ENCODE peak calls at places on chromosomes 4 and X, in eight cellular contexts. D is HCT116; O is lower lobe of right lung; Y is adipocyte; R is CD4-positive, alpha-beta memory T cell; S is aorta; N is esophagus muscularis mucosa; Z is naive thymus-derived CD4-positive, alpha-beta T cell. W is an unnamed sample. For H3K4me1 and H3K36me3, the result is how much of the 10 kb centered on the place peaks cover.

GRCh38 chr4:105541420-105541819 is 11.0 kb upstream of the ARHGEF38 start:
- DNase-seq in D (no peak), R (no peak), N (no peak), S (no peak), Z (no peak), O (no peak), Y (no peak), W (no peak)

GRCh38 chrX:154519389-154519788 is 3.4 kb upstream of the FAM3A start:
- DNase-seq in O (no peak), Y (no peak), S (no peak), D (no peak), Z (no peak), N (no peak), R (no peak), W (no peak)

GRCh38 chrX:12972239-12972638 is 2.7 kb upstream of the TMSB4X start:
- DNase-seq in N (no peak), D (no peak), S (no peak), Z (no peak), O (no peak), Y (no peak), R (no peak), W (no peak)

GRCh38 chrX:129495941-129496340 is 27.3 kb downstream of the SMARCA1 start:
- DNase-seq in Y (peak), O (no peak), D (no peak), R (no peak), Z (no peak), S (no peak), N (no peak), W (no peak)

GRCh38 chrX:470686-471085 is 84.0 kb upstream of the PPP2R3B start:
- DNase-seq in R (no peak), Y (no peak), N (no peak), S (no peak), D (no peak), Z (no peak), O (no peak), W (no peak)

GRCh38 chr4:107034982-107035710 is 967 bp downstream of the DKK2 start:
- DNase-seq in Z (no peak), Y (peak), O (peak), S (peak), N (no peak), R (no peak), D (no peak), W (no peak)

GRCh38 chr4:65510976-65511375 is 159.3 kb downstream of the EPHA5 start:
- DNase-seq in O (no peak), R (no peak), Y (peak), D (no peak), Z (no peak), N (no peak), S (no peak), W (no peak)

GRCh38 chrX:9312922-9313867 is 151.7 kb upstream of the TBL1X start:
- DNase-seq in R (peak), S (peak), N (no peak), Z (peak), Y (no peak), O (peak), D (peak), W (peak)

GRCh38 chr4:165101641-165102040 is 11.0 kb downstream of the TMEM192 start:
- DNase-seq in O (no peak), S (no peak), R (no peak), Z (no peak), Y (no peak), N (peak), D (no peak), W (no peak)

GRCh38 chr4:120991885-120992284 is 69.4 kb upstream of the PRDM5 start:
- DNase-seq in Y (no peak), S (no peak), R (no peak), D (no peak), Z (no peak), O (no peak), N (no peak), W (no peak)

GRCh38 chr4:26223160-26223559 is 97.7 kb upstream of the RBPJ start:
- DNase-seq in R (no peak), Z (no peak), O (no peak), S (no peak), D (no peak), Y (no peak), N (no peak), W (no peak)

GRCh38 chr4:146059865-146060264 is 115.7 kb upstream of the LSM6 start:
- DNase-seq in O (no peak), R (no peak), N (no peak), Y (no peak), D (no peak), Z (no peak), S (peak), W (no peak)

GRCh38 chr4:70778888-70779422 is 57.2 kb downstream of the RUFY3 start:
- DNase-seq in O (no peak), R (no peak), Y (no peak), Z (no peak), S (no peak), N (no peak), D (no peak), W (no peak)

GRCh38 chrX:9466115-9466495 is 1.2 kb downstream of the TBL1X start:
- DNase-seq in R (peak), S (peak), Z (peak), N (no peak), D (no peak), O (peak), Y (peak), W (no peak)

GRCh38 chr4:76687730-76688441 is 210.1 kb downstream of the SOWAHB start:
- DNase-seq in Y (no peak), D (no peak), N (no peak), R (no peak), O (no peak), S (no peak), Z (no peak), W (no peak)

GRCh38 chr4:173940146-173940545 is 343.3 kb downstream of the FBXO8 start:
- DNase-seq in Z (no peak), O (no peak), Y (no peak), N (no peak), R (no peak), D (no peak), S (no peak), W (no peak)

GRCh38 chrX:153334654-153335295 is 822 bp downstream of the ZNF275 start:
- DNase-seq in S (no peak), Z (peak), N (no peak), O (no peak), R (no peak), D (no peak), Y (peak), W (peak)

GRCh38 chr4:111933703-111934102 is 211.6 kb upstream of the FAM241A start:
- DNase-seq in S (no peak), R (no peak), D (no peak), Z (no peak), O (no peak), Y (no peak), N (no peak), W (no peak)

GRCh38 chr4:8419222-8420041 is 21.1 kb downstream of the ACOX3 start:
- DNase-seq in Y (peak), D (no peak), R (no peak), N (no peak), O (no peak), Z (no peak), S (no peak), W (no peak)

GRCh38 chrX:100477468-100477867 is 67.4 kb upstream of the PCDH19 start:
- DNase-seq in D (no peak), Y (no peak), R (no peak), N (no peak), S (no peak), O (no peak), Z (no peak), W (no peak)

GRCh38 chrX:126272795-126273497 is 106.9 kb upstream of the DCAF12L2 start:
- DNase-seq in O (no peak), R (no peak), S (peak), N (no peak), Y (no peak), Z (no peak), D (no peak), W (no peak)

GRCh38 chr4:165970703-165971420 is 97.8 kb downstream of the TLL1 start:
- DNase-seq in S (no peak), Y (no peak), N (no peak), Z (no peak), R (no peak), O (no peak), D (no peak), W (no peak)

GRCh38 chr4:925771-926500 is 6.2 kb downstream of the GAK start:
- DNase-seq in O (no peak), N (no peak), S (peak), D (no peak), Y (no peak), Z (no peak), R (no peak), W (no peak)

GRCh38 chrX:82945332-82945731 is 562.8 kb upstream of the POU3F4 start:
- DNase-seq in N (no peak), D (no peak), O (no peak), Y (no peak), Z (no peak), R (no peak), S (no peak), W (no peak)

GRCh38 chr4:66927937-66928336 is 617.4 kb downstream of the CENPC start:
- DNase-seq in Y (no peak), D (no peak), N (no peak), S (no peak), R (no peak), O (no peak), Z (no peak), W (no peak)

GRCh38 chr4:152038238-152038637 is 277.4 kb upstream of the GATB start:
- DNase-seq in Y (no peak), O (no peak), R (no peak), S (no peak), Z (no peak), N (peak), D (no peak), W (no peak)

GRCh38 chr4:98446499-98447375 is 185.6 kb downstream of the RAP1GDS1 start:
- DNase-seq in N (peak), O (peak), Z (no peak), D (no peak), Y (peak), R (peak), S (no peak), W (peak)

GRCh38 chr4:123556526-123556925 is 159.9 kb downstream of the SPRY1 start:
- DNase-seq in Z (no peak), Y (no peak), R (no peak), D (no peak), N (no peak), S (no peak), O (no peak), W (no peak)
- H3K4me1 ChIP-seq in Z (under half), Y (under half), R (under half), D (under half), N (under half), S (under half), O (under half), W (under half)

DNA sequence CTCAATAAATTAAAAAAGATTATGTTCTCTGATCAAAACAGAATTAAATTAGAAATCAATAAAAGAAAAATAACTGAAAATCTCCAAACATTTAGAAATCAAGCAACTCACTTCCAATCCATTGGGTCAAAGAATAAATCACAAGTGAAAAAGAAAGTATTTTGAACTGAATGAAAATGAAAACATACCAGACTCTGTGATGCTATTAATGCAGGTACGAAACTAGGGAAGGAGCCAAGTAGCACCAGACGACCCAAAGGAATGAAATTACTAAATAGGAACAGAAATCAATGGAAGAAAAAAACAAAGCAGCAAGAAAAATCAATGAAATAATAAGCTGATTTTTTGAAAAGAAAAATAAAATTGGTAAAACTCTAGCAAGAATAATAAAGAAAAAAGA is 15.4 kb downstream of the CCDC110 start:
- DNase-seq in D (no peak), R (no peak), S (no peak), O (no peak), Y (no peak), Z (no peak), N (no peak), W (no peak)
- H3K4me3 ChIP-seq in D (no peak), R (no peak), S (no peak), O (no peak), Y (no peak), Z (no peak), N (no peak), W (no peak)

DNA sequence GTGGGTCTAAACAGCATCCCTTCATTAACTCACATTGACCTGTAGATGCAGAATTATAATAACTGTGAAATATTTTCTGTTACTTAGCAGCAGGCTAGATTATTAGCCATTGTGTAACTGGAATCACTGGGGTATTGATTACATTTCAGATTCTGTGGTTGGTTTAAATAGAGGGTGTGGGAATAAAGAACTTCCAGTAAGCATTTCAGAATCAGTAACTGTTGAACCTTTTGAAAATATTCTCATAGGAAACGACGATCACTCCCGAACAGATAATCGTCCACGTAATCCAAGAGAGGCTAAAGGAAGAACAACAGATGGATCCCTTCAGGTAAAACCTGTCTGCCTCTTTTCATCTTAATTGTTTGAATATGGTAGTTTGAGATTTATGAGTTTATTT is 33.6 kb downstream of the FMR1 start:
- DNase-seq in R (no peak), Z (no peak), Y (no peak), S (no peak), O (no peak), D (no peak), N (no peak), W (no peak)
- H3K36me3 ChIP-seq in R (under half), Z (under half), Y (half or more), S (under half), O (half or more), D (under half), N (half or more), W (under half)

DNA sequence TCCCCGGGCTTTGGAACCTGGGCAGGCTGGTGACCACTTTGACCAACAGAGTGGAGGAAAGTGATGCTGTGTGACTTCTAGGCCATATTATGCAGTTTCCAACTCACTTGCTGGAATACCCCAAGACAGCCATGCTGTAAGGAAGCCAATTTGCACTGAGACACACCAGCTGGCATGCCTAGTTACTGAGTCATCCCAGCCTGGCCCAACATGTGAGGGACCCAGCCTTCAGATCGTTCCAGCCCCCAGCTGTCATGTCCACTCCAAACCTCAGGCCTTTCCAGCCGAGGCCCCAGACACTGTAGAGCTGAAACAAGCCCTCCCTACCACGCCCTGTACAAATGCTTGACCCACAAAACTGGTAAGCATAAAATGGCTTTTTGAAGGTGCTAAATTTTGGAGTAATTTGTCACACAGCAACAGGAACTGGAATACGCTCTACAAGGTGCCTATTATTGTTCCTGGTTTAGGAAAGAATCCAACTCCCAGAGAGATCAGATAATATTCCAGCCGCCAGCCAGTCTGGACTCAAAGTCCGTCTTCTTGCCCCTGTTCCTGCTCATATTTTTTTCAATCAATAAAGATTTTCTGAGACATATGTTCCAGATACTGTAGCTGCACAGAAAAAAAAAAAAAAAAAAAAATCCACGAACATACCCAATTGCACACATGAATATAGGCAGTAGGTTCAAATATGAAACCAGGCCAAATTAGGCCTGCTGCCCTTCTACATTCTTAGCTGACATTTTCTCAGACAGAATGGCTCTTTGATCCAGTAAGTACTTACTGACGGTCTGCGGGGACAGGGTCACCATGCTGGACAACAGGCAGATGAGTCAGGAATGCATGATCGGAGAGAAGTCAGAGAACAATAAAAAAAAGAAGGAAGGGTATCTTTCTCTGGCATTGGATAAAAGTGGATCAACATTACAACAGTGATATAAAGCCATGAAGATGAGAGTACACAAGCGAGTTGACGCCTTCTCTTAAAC is 35.1 kb downstream of the SH3KBP1 start:
- DNase-seq in Z (no peak), R (no peak), O (no peak), Y (no peak), N (no peak), S (no peak), D (no peak), W (no peak)
- H3K4me1 ChIP-seq in Z (under half), R (under half), O (under half), Y (under half), N (under half), S (under half), D (under half), W (under half)

DNA sequence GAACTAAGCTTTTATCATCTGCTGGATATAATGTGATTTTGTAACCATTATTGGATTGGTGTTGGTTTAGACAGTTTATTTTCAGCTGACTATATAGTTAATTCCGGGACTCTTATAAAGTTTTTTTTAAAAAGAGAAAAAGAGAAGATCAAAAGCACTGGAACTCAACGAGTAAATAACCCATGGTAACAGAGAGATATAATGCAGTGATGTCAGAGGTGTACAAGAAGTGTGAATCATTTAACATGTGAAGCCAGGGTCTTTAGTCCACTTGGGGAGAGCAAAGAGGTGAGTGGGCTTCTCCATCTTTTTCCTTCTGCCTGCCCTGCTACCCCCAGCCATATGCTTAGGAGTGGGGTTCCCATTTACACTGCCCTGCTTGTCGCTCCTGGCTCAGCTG is 3.2 kb downstream of the TMEM165 start:
- DNase-seq in O (no peak), S (no peak), N (no peak), Y (peak), D (no peak), R (no peak), Z (no peak), W (no peak)
- H3K4me3 ChIP-seq in O (peak), S (peak), N (peak), Y (peak), D (no peak), R (no peak), Z (no peak), W (no peak)

DNA sequence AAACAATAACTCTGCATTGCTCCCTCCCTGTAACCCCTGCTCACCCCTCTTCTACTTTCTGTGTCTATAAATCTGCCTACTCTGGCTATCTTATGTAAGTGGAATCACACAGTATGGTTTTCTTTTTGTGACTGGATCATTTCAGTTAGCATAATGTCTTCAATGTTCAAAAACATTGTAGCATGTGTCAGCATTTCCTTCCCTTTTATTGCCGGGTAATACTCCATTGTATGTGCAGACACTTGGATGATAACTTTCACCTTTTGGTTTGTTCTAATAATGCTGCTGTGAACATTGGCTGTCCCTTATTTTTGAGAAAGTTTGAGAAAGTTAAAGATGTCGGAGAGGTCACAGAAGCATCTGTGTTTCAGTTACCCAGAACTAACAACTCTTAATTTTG is 60.6 kb upstream of the TLR2 start:
- DNase-seq in O (no peak), N (no peak), Z (no peak), D (no peak), S (no peak), Y (no peak), R (no peak), W (no peak)
- H3K36me3 ChIP-seq in O (half or more), N (half or more), Z (under half), D (under half), S (under half), Y (under half), R (half or more), W (half or more)

W was measured in CD8-positive, alpha-beta T cell.